ENCODE peak calls at places on chromosomes 7 and 10, in four cellular contexts. One of them, this sample, is unnamed.

GRCh38 chr7:69682518-69682917 is 84.2 kb downstream of the AUTS2 start:
- DNase-seq in GM23338: no peak
- DNase-seq in psoas muscle: no peak
- DNase-seq in fibroblast of lung: no peak
- DNase-seq in this sample: no peak

GRCh38 chr7:15424468-15424867 is 137.3 kb downstream of the AGMO start:
- DNase-seq in GM23338: no peak
- DNase-seq in fibroblast of lung: no peak
- DNase-seq in psoas muscle: no peak
- DNase-seq in this sample: no peak

GRCh38 chr7:158525648-158526484 is 61.8 kb downstream of the PTPRN2 start:
- DNase-seq in GM23338: peak; percentile 49
- DNase-seq in psoas muscle: no peak
- DNase-seq in fibroblast of lung: no peak
- DNase-seq in this sample: no peak

GRCh38 chr10:11806706-11807105 is 16.4 kb upstream of the PROSER2 start:
- DNase-seq in psoas muscle: no peak
- DNase-seq in fibroblast of lung: no peak
- DNase-seq in GM23338: no peak
- DNase-seq in this sample: no peak

GRCh38 chr7:129170373-129171021 is 17.9 kb upstream of the SMO start:
- DNase-seq in fibroblast of lung: no peak
- DNase-seq in psoas muscle: no peak
- DNase-seq in GM23338: peak; percentile 87
- DNase-seq in this sample: no peak

GRCh38 chr7:17947606-17948005 is 7.3 kb upstream of the SNX13 start:
- DNase-seq in psoas muscle: no peak
- DNase-seq in GM23338: no peak
- DNase-seq in fibroblast of lung: no peak
- DNase-seq in this sample: no peak

GRCh38 chr10:13809447-13809846 is 222.7 kb downstream of the PRPF18 start:
- DNase-seq in fibroblast of lung: no peak
- DNase-seq in psoas muscle: no peak
- DNase-seq in GM23338: peak; percentile 89
- DNase-seq in this sample: no peak

GRCh38 chr7:131933890-131934289 is 377.5 kb upstream of the PODXL start:
- DNase-seq in fibroblast of lung: no peak
- DNase-seq in GM23338: no peak
- DNase-seq in psoas muscle: no peak
- DNase-seq in this sample: no peak

GRCh38 chr10:131075218-131075770 is 236.2 kb downstream of the TCERG1L start:
- DNase-seq in psoas muscle: no peak
- DNase-seq in GM23338: no peak
- DNase-seq in fibroblast of lung: no peak
- DNase-seq in this sample: no peak

GRCh38 chr10:10222288-10222945 is 795.3 kb upstream of the CELF2 start:
- DNase-seq in psoas muscle: no peak
- DNase-seq in GM23338: no peak
- DNase-seq in fibroblast of lung: no peak
- DNase-seq in this sample: no peak

GRCh38 chr7:28505014-28505413 is 92.7 kb downstream of the CREB5 start:
- DNase-seq in psoas muscle: no peak
- DNase-seq in fibroblast of lung: no peak
- DNase-seq in GM23338: no peak
- DNase-seq in this sample: no peak

GRCh38 chr10:92014620-92015019 is 91.0 kb downstream of the BTAF1 start:
- DNase-seq in GM23338: no peak
- DNase-seq in psoas muscle: no peak
- DNase-seq in fibroblast of lung: no peak
- DNase-seq in this sample: no peak

GRCh38 chr7:1086588-1087461 is 1.1 kb upstream of the GPER1 start:
- DNase-seq in fibroblast of lung: peak; percentile 55
- DNase-seq in GM23338: peak; percentile 90
- DNase-seq in psoas muscle: peak; percentile 70
- DNase-seq in this sample: no peak

GRCh38 chr7:1085266-1085665 is 2.6 kb upstream of the GPER1 start:
- DNase-seq in GM23338: no peak
- DNase-seq in fibroblast of lung: no peak
- DNase-seq in psoas muscle: no peak
- DNase-seq in this sample: no peak

GRCh38 chr7:1083729-1084657 is 3.9 kb upstream of the GPER1 start:
- DNase-seq in GM23338: no peak
- DNase-seq in fibroblast of lung: no peak
- DNase-seq in psoas muscle: peak; percentile 45
- DNase-seq in this sample: no peak

GRCh38 chr7:1087462-1087809 is 477 bp upstream of the GPER1 start:
- DNase-seq in fibroblast of lung: peak; percentile 29
- DNase-seq in psoas muscle: no peak
- DNase-seq in GM23338: no peak
- DNase-seq in this sample: no peak

GRCh38 chr7:1085910-1086421 is 1.9 kb upstream of the GPER1 start:
- DNase-seq in GM23338: no peak
- DNase-seq in fibroblast of lung: no peak
- DNase-seq in psoas muscle: no peak
- DNase-seq in this sample: no peak
- H3K4me1 ChIP-seq in GM23338: peaks cover 7% of the 10 kb centered on the region
- H3K4me1 ChIP-seq in fibroblast of lung: peaks cover 17% of the 10 kb centered on the region
- H3K4me1 ChIP-seq in psoas muscle: peaks cover 12% of the 10 kb centered on the region
- H3K4me1 ChIP-seq in this sample: peaks cover 21% of the 10 kb centered on the region

GRCh38 chr10:89416465-89416864 is 2.1 kb downstream of the IFIT5 start:
- DNase-seq in GM23338: no peak
- DNase-seq in psoas muscle: no peak
- DNase-seq in fibroblast of lung: no peak
- DNase-seq in this sample: no peak

GRCh38 chr10:89414146-89414878 is at the start of gene IFIT5:
- DNase-seq in psoas muscle: peak; percentile 76
- DNase-seq in GM23338: peak; percentile 83
- DNase-seq in fibroblast of lung: peak; percentile 82
- DNase-seq in this sample: peak; percentile 49

GRCh38 chr10:89414879-89415821 is 782 bp downstream of the IFIT5 start:
- DNase-seq in psoas muscle: peak; percentile 52
- DNase-seq in fibroblast of lung: peak; percentile 51
- DNase-seq in GM23338: peak; percentile 60
- DNase-seq in this sample: peak; percentile 56

GRCh38 chr10:89413398-89413912 is 913 bp upstream of the IFIT5 start:
- DNase-seq in psoas muscle: no peak
- DNase-seq in fibroblast of lung: no peak
- DNase-seq in GM23338: no peak
- DNase-seq in this sample: no peak
- H3K27ac ChIP-seq in psoas muscle: peak overlapping the region; percentile 82
- H3K27ac ChIP-seq in fibroblast of lung: no peak overlapping the region
- H3K27ac ChIP-seq in GM23338: no peak overlapping the region
- H3K27ac ChIP-seq in this sample: peak overlapping the region; percentile 54

DNA sequence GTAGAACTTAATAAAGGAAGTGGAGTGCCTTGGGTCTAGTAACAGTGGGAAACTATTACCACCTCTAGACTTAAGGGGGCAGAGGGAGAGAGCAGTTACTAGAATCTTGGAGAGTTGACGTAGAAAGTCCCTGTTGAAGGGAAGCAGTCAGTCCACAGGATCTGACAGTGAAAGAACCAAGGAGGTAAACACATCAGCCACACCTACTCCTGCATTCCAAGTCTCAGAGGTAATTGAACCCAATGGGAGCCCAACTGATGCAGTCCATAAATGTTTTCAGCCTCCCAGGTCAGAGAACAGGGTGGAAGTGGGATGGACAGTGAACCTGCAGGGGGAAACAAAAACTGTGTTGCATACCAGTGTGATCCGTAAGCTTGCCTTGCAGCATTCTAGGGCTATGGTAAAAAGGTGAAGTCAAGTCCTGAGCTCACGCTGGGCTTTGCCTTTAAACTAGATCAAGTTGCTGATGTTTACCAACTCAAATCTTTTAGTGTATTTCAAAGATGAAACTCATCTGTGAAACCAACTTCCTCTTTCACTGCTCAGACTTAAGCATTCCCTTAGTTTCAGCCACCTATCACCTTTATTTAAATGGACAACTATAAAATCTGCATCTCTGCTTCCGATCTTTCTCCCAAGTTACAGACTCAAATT is 57.2 kb downstream of the SLC16A12 start:
- DNase-seq in GM23338: peak; percentile 67
- DNase-seq in fibroblast of lung: no peak
- DNase-seq in psoas muscle: no peak
- DNase-seq in this sample: no peak
- H3K4me1 ChIP-seq in GM23338: peaks cover 4% of the 10 kb centered on the region
- H3K4me1 ChIP-seq in fibroblast of lung: peaks cover 18% of the 10 kb centered on the region
- H3K4me1 ChIP-seq in psoas muscle: peaks cover 44% of the 10 kb centered on the region
- H3K4me1 ChIP-seq in this sample: peaks cover 33% of the 10 kb centered on the region

GRCh38 chr10:104279550-104280259 is 10.7 kb downstream of the GSTO2 start:
- DNase-seq in fibroblast of lung: no peak
- DNase-seq in psoas muscle: no peak
- DNase-seq in GM23338: no peak
- DNase-seq in this sample: no peak
- H3K27ac ChIP-seq in fibroblast of lung: no peak overlapping the region
- H3K27ac ChIP-seq in psoas muscle: no peak overlapping the region
- H3K27ac ChIP-seq in GM23338: no peak overlapping the region
- H3K27ac ChIP-seq in this sample: no peak overlapping the region

GRCh38 chr10:88991161-88991899 is 732 bp downstream of the FAS start:
- DNase-seq in psoas muscle: peak; percentile 79
- DNase-seq in fibroblast of lung: peak; percentile 79
- DNase-seq in GM23338: peak; percentile 74
- DNase-seq in this sample: peak; percentile 73
- H3K4me1 ChIP-seq in psoas muscle: peaks cover 4% of the 10 kb centered on the region
- H3K4me1 ChIP-seq in fibroblast of lung: peaks cover 2% of the 10 kb centered on the region
- H3K4me1 ChIP-seq in GM23338: peaks cover 29% of the 10 kb centered on the region
- H3K4me1 ChIP-seq in this sample: peaks cover 20% of the 10 kb centered on the region

GRCh38 chr7:146788008-146788407 is 671.4 kb downstream of the CNTNAP2 start:
- DNase-seq in fibroblast of lung: no peak
- DNase-seq in GM23338: no peak
- DNase-seq in psoas muscle: no peak
- DNase-seq in this sample: no peak

GRCh38 chr7:146791344-146792300 is 675.0 kb downstream of the CNTNAP2 start:
- DNase-seq in psoas muscle: no peak
- DNase-seq in GM23338: peak; percentile 80
- DNase-seq in fibroblast of lung: peak; percentile 2
- DNase-seq in this sample: no peak
- H3K27ac ChIP-seq in psoas muscle: no peak overlapping the region
- H3K27ac ChIP-seq in GM23338: peak overlapping the region; percentile 41
- H3K27ac ChIP-seq in fibroblast of lung: no peak overlapping the region
- H3K27ac ChIP-seq in this sample: no peak overlapping the region

GRCh38 chr7:44629825-44630580 is 23.6 kb downstream of the OGDH start:
- DNase-seq in psoas muscle: no peak
- DNase-seq in GM23338: no peak
- DNase-seq in fibroblast of lung: no peak
- DNase-seq in this sample: no peak
- H3K4me1 ChIP-seq in psoas muscle: peaks cover 42% of the 10 kb centered on the region
- H3K4me1 ChIP-seq in GM23338: peaks cover 20% of the 10 kb centered on the region
- H3K4me1 ChIP-seq in fibroblast of lung: peaks cover 14% of the 10 kb centered on the region
- H3K4me1 ChIP-seq in this sample: peaks cover 10% of the 10 kb centered on the region

DNA sequence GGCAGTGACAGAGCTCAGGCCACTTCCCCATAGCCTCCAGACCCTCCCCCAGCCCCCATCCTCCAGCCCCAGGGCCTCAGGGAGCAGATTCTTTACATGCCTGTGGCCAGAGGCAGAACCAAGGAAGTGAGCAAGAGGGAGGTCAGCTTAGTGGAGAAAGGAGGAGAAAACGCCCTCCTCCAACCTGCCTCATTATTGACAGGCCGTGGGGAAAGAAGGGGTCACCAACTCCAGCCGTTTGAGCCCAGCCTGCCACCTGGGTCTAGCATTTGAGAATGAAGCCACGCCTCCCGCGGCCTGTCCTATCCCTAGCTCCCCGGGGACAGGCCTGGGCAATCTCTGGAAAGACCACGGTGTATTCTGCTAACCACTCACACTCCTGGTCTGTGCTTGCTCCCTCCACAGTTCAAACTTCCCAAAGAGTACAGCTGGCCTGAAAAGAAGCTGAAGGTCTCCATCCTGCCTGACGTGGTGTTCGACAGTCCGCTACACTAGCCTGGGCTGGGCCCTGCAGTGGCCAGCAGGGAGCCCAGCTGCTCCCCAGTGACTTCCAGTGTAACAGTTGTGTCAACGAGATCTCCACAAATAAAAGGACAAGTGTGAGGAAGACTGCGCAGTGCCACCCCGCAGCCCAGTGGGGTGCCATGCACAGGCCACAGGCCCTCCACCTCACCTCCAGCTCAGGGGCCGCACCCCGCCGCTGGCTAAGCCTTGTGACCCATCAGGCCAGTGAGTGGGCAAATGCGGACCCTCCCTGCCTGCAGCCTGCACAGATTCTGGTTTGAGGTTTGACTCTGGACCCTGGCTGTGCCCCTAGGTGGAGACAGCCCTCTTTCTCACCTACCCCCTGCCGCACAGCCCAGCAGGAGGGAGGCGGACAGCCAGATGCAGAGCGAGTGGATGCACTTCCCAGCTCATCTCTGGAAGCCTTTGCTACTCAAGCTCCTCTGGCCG is 14.3 kb upstream of the TRIM8 start:
- DNase-seq in psoas muscle: peak; percentile 11
- DNase-seq in fibroblast of lung: peak; percentile 81
- DNase-seq in GM23338: peak; percentile 85
- DNase-seq in this sample: no peak
- H3K27ac ChIP-seq in psoas muscle: peak overlapping the region; percentile 81
- H3K27ac ChIP-seq in fibroblast of lung: peak overlapping the region; percentile 73
- H3K27ac ChIP-seq in GM23338: peak overlapping the region; percentile 97
- H3K27ac ChIP-seq in this sample: peak overlapping the region; percentile 97

GRCh38 chr10:73782749-73783085 is 869 bp downstream of the CHCHD1 start:
- DNase-seq in GM23338: no peak
- DNase-seq in fibroblast of lung: no peak
- DNase-seq in psoas muscle: no peak
- DNase-seq in this sample: no peak
- H3K4me1 ChIP-seq in GM23338: peaks cover 17% of the 10 kb centered on the region
- H3K4me1 ChIP-seq in fibroblast of lung: peaks cover 7% of the 10 kb centered on the region
- H3K4me1 ChIP-seq in psoas muscle: peaks cover 54% of the 10 kb centered on the region
- H3K4me1 ChIP-seq in this sample: peaks cover 8% of the 10 kb centered on the region